ENCODE peak calls at places on chromosomes 7 and 10, in seven cellular contexts. W is RWPE1, V is A549, O is endothelial cell, Z is IMR-90, X is neural crest cell, G is H9. E is an unnamed sample.
A peak's percentile ranks its signal among the peaks of the same experiment; 100 is the strongest.

GRCh38 chr7:82755705-82756551 is 312.4 kb upstream of the CACNA2D1 start:
- DNase-seq in W (peak; percentile 3), V (no peak), O (no peak), Z (peak; percentile 84), X (no peak), G (no peak), E (peak; percentile 1)

GRCh38 chr10:31708513-31708912 is 220.1 kb downstream of the ARHGAP12 start:
- DNase-seq in W (no peak), V (no peak), O (no peak), Z (no peak), X (no peak), G (no peak), E (no peak)

GRCh38 chr10:76576276-76576962 is 1061.2 kb downstream of the KCNMA1 start:
- DNase-seq in W (no peak), V (no peak), O (no peak), Z (peak; percentile 76), X (no peak), G (no peak), E (no peak)

GRCh38 chr7:93551063-93551895 is 23.2 kb downstream of the CALCR start:
- DNase-seq in W (no peak), V (peak; percentile 20), O (peak; percentile 20), Z (peak; percentile 56), X (no peak), G (no peak), E (peak; percentile 12)

GRCh38 chr7:40015790-40016296 is 65.8 kb downstream of the CDK13 start:
- DNase-seq in W (no peak), V (no peak), O (no peak), Z (peak; percentile 35), X (no peak), G (no peak), E (no peak)

GRCh38 chr7:106640368-106641141 is 20.4 kb downstream of the CCDC71L start:
- DNase-seq in W (no peak), V (no peak), O (no peak), Z (peak; percentile 81), X (no peak), G (no peak), E (peak; percentile 49)

GRCh38 chr10:27104919-27105318 is 4.6 kb upstream of the ANKRD26 start:
- DNase-seq in W (no peak), V (no peak), O (no peak), Z (no peak), X (no peak), G (no peak), E (no peak)

GRCh38 chr7:121395494-121395960 is 581 bp downstream of the FAM3C start:
- DNase-seq in W (peak; percentile 26), V (peak; percentile 25), O (no peak), Z (peak; percentile 13), X (no peak), G (peak; percentile 52), E (no peak)

GRCh38 chr10:16967866-16968721 is 150.9 kb upstream of the RSU1 start:
- DNase-seq in W (peak; percentile 9), V (peak; percentile 24), O (peak; percentile 65), Z (peak; percentile 93), X (peak; percentile 37), G (peak; percentile 59), E (no peak)

GRCh38 chr7:33642312-33642711 is 263.0 kb upstream of the BMPER start:
- DNase-seq in W (no peak), V (no peak), O (no peak), Z (no peak), X (no peak), G (no peak), E (no peak)

GRCh38 chr7:99098317-99098823 is 45.5 kb downstream of the SMURF1 start:
- DNase-seq in W (no peak), V (no peak), O (no peak), Z (no peak), X (no peak), G (no peak), E (no peak)

GRCh38 chr7:2681954-2682799 is 5.8 kb upstream of the AMZ1 start:
- DNase-seq in W (no peak), V (no peak), O (no peak), Z (no peak), X (no peak), G (no peak), E (no peak)

GRCh38 chr10:92916433-92916832 is 68.1 kb downstream of the EXOC6 start:
- DNase-seq in W (no peak), V (no peak), O (no peak), Z (no peak), X (no peak), G (no peak), E (no peak)

GRCh38 chr10:124068929-124069328 is 24.5 kb downstream of the CHST15 start:
- DNase-seq in W (peak; percentile 76), V (no peak), O (no peak), Z (no peak), X (no peak), G (no peak), E (no peak)

GRCh38 chr10:4947635-4948596 is 15.3 kb upstream of the AKR1C1 start:
- DNase-seq in W (peak; percentile 94), V (peak; percentile 92), O (no peak), Z (peak; percentile 97), X (no peak), G (no peak), E (peak; percentile 81)

GRCh38 chr10:16521311-16522016 is at the start of gene C1QL3:
- DNase-seq in W (no peak), V (no peak), O (peak; percentile 51), Z (peak; percentile 21), X (peak; percentile 22), G (peak; percentile 51), E (no peak)

GRCh38 chr7:91243591-91244368 is 20.5 kb upstream of the FZD1 start:
- DNase-seq in W (no peak), V (no peak), O (no peak), Z (peak; percentile 59), X (no peak), G (no peak), E (no peak)

GRCh38 chr7:30163231-30163894 is 28.6 kb downstream of the MTURN start:
- DNase-seq in W (peak; percentile 63), V (no peak), O (no peak), Z (no peak), X (no peak), G (no peak), E (no peak)

GRCh38 chr7:127447326-127447945 is 54.9 kb upstream of the ZNF800 start:
- DNase-seq in W (no peak), V (no peak), O (peak; percentile 9), Z (peak; percentile 60), X (no peak), G (peak; percentile 87), E (peak; percentile 4)

GRCh38 chr10:119337796-119338432 is 130.5 kb downstream of the GRK5 start:
- DNase-seq in W (no peak), V (no peak), O (peak; percentile 33), Z (peak; percentile 74), X (no peak), G (no peak), E (no peak)

GRCh38 chr10:42999385-43000020 is 77.4 kb upstream of the RET start:
- DNase-seq in W (no peak), V (no peak), O (no peak), Z (no peak), X (no peak), G (no peak), E (no peak)

DNA sequence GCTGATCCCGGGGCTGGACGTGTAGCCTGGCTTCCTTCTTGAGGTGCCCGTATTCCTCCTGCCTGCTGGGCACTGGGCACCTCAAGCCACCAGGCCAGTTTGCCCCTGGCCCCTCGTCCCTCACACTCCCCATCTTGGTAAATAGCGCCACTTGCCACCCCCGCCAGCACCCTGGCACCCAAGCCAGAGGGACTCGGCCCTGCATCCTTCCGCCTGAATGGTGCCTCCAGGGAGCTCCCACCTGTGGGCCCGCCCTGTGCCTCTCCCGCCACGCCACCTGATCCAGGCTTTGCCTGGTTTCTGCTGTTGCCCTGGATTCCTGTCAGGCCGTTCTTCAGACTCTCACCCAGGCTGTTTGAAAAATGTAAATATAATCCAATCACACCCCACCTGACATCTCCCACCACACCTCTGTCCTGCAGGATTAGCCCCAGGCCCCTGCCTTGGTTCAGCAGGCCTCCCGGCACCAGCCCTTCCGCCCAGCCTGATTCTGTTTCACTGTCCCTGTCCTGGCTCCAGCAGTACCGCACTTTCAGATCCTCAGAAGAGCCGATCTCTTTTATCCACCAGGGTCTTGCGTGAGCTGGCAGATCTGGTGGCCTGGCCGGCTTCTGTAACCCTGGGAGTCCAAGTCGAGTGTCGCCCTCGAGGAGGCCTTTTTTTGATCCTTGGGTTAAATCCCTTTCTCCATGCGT is 33.8 kb downstream of the WIPI2 start:
- DNase-seq in W (no peak), V (no peak), O (no peak), Z (no peak), X (no peak), G (no peak), E (no peak)
- TF ChIP-seq CTCF in W (no peak), V (no peak), O (no peak), Z (no peak), X (no peak), G (no peak), E (no peak)

DNA sequence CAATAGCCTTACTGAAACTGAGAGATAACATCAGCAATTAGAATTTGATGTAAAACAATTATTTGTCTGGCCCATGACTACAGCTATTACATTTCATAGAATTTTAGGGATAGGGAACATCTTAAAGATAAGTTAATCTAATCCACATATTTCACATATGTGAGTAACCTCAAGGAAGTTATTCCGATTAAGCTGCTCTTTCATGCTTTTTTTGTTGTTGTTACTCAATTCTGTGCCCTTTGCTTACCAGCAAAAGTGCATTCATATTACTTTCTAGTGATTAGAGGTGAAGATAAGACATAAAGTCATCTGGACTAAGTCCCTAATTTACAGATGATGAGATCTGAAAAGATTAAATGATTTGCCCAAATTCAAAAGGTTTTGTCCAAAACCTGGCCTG is 40.9 kb upstream of the SRI start:
- DNase-seq in W (no peak), V (no peak), O (no peak), Z (no peak), X (no peak), G (no peak), E (no peak)
- TF ChIP-seq CTCF in W (no peak), V (no peak), O (no peak), Z (no peak), X (no peak), G (no peak), E (no peak)

GRCh38 chr7:130143986-130144618 is 61.1 kb downstream of the TMEM209 start:
- DNase-seq in W (no peak), V (no peak), O (peak; percentile 9), Z (no peak), X (no peak), G (no peak), E (no peak)

GRCh38 chr7:130142654-130143333 is 62.4 kb downstream of the TMEM209 start:
- DNase-seq in W (no peak), V (no peak), O (no peak), Z (no peak), X (no peak), G (no peak), E (no peak)

GRCh38 chr7:130144632-130145171 is 60.5 kb downstream of the TMEM209 start:
- DNase-seq in W (peak; percentile 34), V (peak; percentile 18), O (no peak), Z (peak; percentile 58), X (no peak), G (no peak), E (no peak)

GRCh38 chr7:130141858-130142653 is 63.1 kb downstream of the TMEM209 start:
- DNase-seq in W (no peak), V (no peak), O (peak; percentile 8), Z (no peak), X (no peak), G (no peak), E (no peak)

GRCh38 chr7:130143334-130143732 is 61.9 kb downstream of the TMEM209 start:
- DNase-seq in W (no peak), V (no peak), O (no peak), Z (no peak), X (no peak), G (no peak), E (no peak)
- TF ChIP-seq CTCF in W (no peak), V (no peak), O (no peak), Z (no peak), X (no peak), G (no peak), E (no peak)

GRCh38 chr7:50404392-50404791 is 45.8 kb downstream of the FIGNL1 start:
- DNase-seq in W (no peak), V (no peak), O (no peak), Z (no peak), X (no peak), G (no peak), E (no peak)
- TF ChIP-seq CTCF in W (no peak), V (no peak), O (peak; percentile 28), Z (no peak), X (no peak), G (peak; percentile 50), E (no peak)